ENCODE peak calls at places on chromosomes 6 and 20, in six cellular contexts. One of them, this sample, is unnamed.

GRCh38 chr6:152184573-152185157 is 377.2 kb downstream of the ESR1 start:
- DNase-seq in body of pancreas: no peak
- DNase-seq in GDM1: no peak
- DNase-seq in caudate nucleus: no peak
- DNase-seq in naive thymus-derived CD4-positive, alpha-beta T cell: peak
- DNase-seq in hepatic stellate cell: no peak
- DNase-seq in this sample: no peak

GRCh38 chr6:43758617-43759050 is 11.4 kb upstream of the VEGFA start:
- DNase-seq in body of pancreas: no peak
- DNase-seq in GDM1: no peak
- DNase-seq in caudate nucleus: no peak
- DNase-seq in naive thymus-derived CD4-positive, alpha-beta T cell: no peak
- DNase-seq in hepatic stellate cell: no peak
- DNase-seq in this sample: peak

GRCh38 chr6:48325701-48326100 is 214.7 kb upstream of the PTCHD4 start:
- DNase-seq in body of pancreas: no peak
- DNase-seq in GDM1: no peak
- DNase-seq in caudate nucleus: no peak
- DNase-seq in naive thymus-derived CD4-positive, alpha-beta T cell: no peak
- DNase-seq in hepatic stellate cell: no peak
- DNase-seq in this sample: no peak

GRCh38 chr6:15977050-15977449 is 151.8 kb upstream of the MYLIP start:
- DNase-seq in body of pancreas: no peak
- DNase-seq in GDM1: no peak
- DNase-seq in caudate nucleus: no peak
- DNase-seq in naive thymus-derived CD4-positive, alpha-beta T cell: no peak
- DNase-seq in hepatic stellate cell: no peak
- DNase-seq in this sample: no peak

GRCh38 chr6:129490551-129491245 is 219.3 kb downstream of the ARHGAP18 start:
- DNase-seq in body of pancreas: no peak
- DNase-seq in GDM1: peak
- DNase-seq in caudate nucleus: no peak
- DNase-seq in naive thymus-derived CD4-positive, alpha-beta T cell: peak
- DNase-seq in hepatic stellate cell: peak
- DNase-seq in this sample: peak

GRCh38 chr6:84651583-84651982 is 112.8 kb downstream of the TBX18 start:
- DNase-seq in body of pancreas: no peak
- DNase-seq in GDM1: no peak
- DNase-seq in caudate nucleus: no peak
- DNase-seq in naive thymus-derived CD4-positive, alpha-beta T cell: no peak
- DNase-seq in hepatic stellate cell: no peak
- DNase-seq in this sample: no peak

GRCh38 chr6:34284563-34285545 is 36.0 kb upstream of the SMIM29 start:
- DNase-seq in body of pancreas: peak
- DNase-seq in GDM1: peak
- DNase-seq in caudate nucleus: peak
- DNase-seq in naive thymus-derived CD4-positive, alpha-beta T cell: no peak
- DNase-seq in hepatic stellate cell: peak
- DNase-seq in this sample: no peak

GRCh38 chr6:111894272-111894671 is 21.0 kb upstream of the FYN start:
- DNase-seq in body of pancreas: no peak
- DNase-seq in GDM1: no peak
- DNase-seq in caudate nucleus: no peak
- DNase-seq in naive thymus-derived CD4-positive, alpha-beta T cell: no peak
- DNase-seq in hepatic stellate cell: peak
- DNase-seq in this sample: no peak

GRCh38 chr20:2693286-2693995 is 861 bp downstream of the EBF4 start:
- DNase-seq in body of pancreas: peak
- DNase-seq in GDM1: no peak
- DNase-seq in caudate nucleus: peak
- DNase-seq in naive thymus-derived CD4-positive, alpha-beta T cell: peak
- DNase-seq in hepatic stellate cell: no peak
- DNase-seq in this sample: no peak

GRCh38 chr6:110699780-110700179 is 115.5 kb downstream of the CDK19 start:
- DNase-seq in body of pancreas: no peak
- DNase-seq in GDM1: no peak
- DNase-seq in caudate nucleus: no peak
- DNase-seq in naive thymus-derived CD4-positive, alpha-beta T cell: no peak
- DNase-seq in hepatic stellate cell: no peak
- DNase-seq in this sample: no peak

GRCh38 chr20:3340443-3340842 is 67.0 kb downstream of the DNAAF9 start:
- DNase-seq in body of pancreas: peak
- DNase-seq in GDM1: no peak
- DNase-seq in caudate nucleus: peak
- DNase-seq in naive thymus-derived CD4-positive, alpha-beta T cell: no peak
- DNase-seq in hepatic stellate cell: no peak
- DNase-seq in this sample: no peak

GRCh38 chr20:52484438-52484837 is 292.9 kb upstream of the ZFP64 start:
- DNase-seq in body of pancreas: no peak
- DNase-seq in GDM1: no peak
- DNase-seq in caudate nucleus: no peak
- DNase-seq in naive thymus-derived CD4-positive, alpha-beta T cell: no peak
- DNase-seq in hepatic stellate cell: no peak
- DNase-seq in this sample: peak

GRCh38 chr6:10989587-10989986 is 54.5 kb downstream of the ELOVL2 start:
- DNase-seq in body of pancreas: no peak
- DNase-seq in GDM1: no peak
- DNase-seq in caudate nucleus: no peak
- DNase-seq in naive thymus-derived CD4-positive, alpha-beta T cell: no peak
- DNase-seq in hepatic stellate cell: no peak
- DNase-seq in this sample: no peak

GRCh38 chr6:124977067-124977908 is 15.1 kb downstream of the RNF217 start:
- DNase-seq in body of pancreas: no peak
- DNase-seq in GDM1: no peak
- DNase-seq in caudate nucleus: no peak
- DNase-seq in naive thymus-derived CD4-positive, alpha-beta T cell: no peak
- DNase-seq in hepatic stellate cell: no peak
- DNase-seq in this sample: no peak

GRCh38 chr6:96897396-96898240 is at the start of gene NDUFAF4:
- DNase-seq in body of pancreas: peak
- DNase-seq in GDM1: peak
- DNase-seq in caudate nucleus: peak
- DNase-seq in naive thymus-derived CD4-positive, alpha-beta T cell: peak
- DNase-seq in hepatic stellate cell: peak
- DNase-seq in this sample: peak

GRCh38 chr6:166626177-166627038 is 643 bp downstream of the RPS6KA2 start:
- DNase-seq in body of pancreas: peak
- DNase-seq in GDM1: no peak
- DNase-seq in caudate nucleus: peak
- DNase-seq in naive thymus-derived CD4-positive, alpha-beta T cell: peak
- DNase-seq in hepatic stellate cell: no peak
- DNase-seq in this sample: peak

GRCh38 chr6:28142446-28142845 is 763 bp downstream of the ZKSCAN8 start:
- DNase-seq in body of pancreas: no peak
- DNase-seq in GDM1: no peak
- DNase-seq in caudate nucleus: no peak
- DNase-seq in naive thymus-derived CD4-positive, alpha-beta T cell: no peak
- DNase-seq in hepatic stellate cell: peak
- DNase-seq in this sample: no peak

This sample was measured in PC-9.